ENCODE peak calls at places on chromosome 16, in nine cellular contexts. W is naive thymus-derived CD4-positive, alpha-beta T cell; Y is Calu3; G is nephron progenitor cell; I is activated naive CD4-positive, alpha-beta T cell treated with Interleukin-2 at 50 U/mL for 16 hours; B is stimulated activated CD4-positive, alpha-beta T cell treated with anti-CD3 and anti-CD28 coated beads, TNF-alpha, amount 100 ng/mL, for 48 hours; K is AG09319; X is HFFc6; F is memory B cell. N is an unnamed sample.
A peak's percentile ranks its signal among the peaks of the same experiment; 100 is the strongest.

GRCh38 chr16:24499193-24499814 is 40.1 kb upstream of the RBBP6 start:
- DNase-seq in W (no peak), Y (peak; percentile 60), G (peak; percentile 53), I (no peak), B (no peak), K (no peak), X (peak; percentile 35), F (no peak), N (peak; percentile 61)

GRCh38 chr16:72426416-72426815 is 254.5 kb upstream of the PMFBP1 start:
- DNase-seq in W (no peak), Y (no peak), G (no peak), I (no peak), B (no peak), K (no peak), X (no peak), F (no peak), N (no peak)

GRCh38 chr16:2159052-2159838 is 3.7 kb downstream of the TRAF7 start:
- DNase-seq in W (no peak), Y (no peak), G (no peak), I (no peak), B (no peak), K (no peak), X (no peak), F (no peak), N (no peak)

GRCh38 chr16:68460067-68460466 is 11.8 kb upstream of the SMPD3 start:
- DNase-seq in W (no peak), Y (no peak), G (no peak), I (no peak), B (no peak), K (no peak), X (no peak), F (no peak), N (no peak)

GRCh38 chr16:2278956-2279800 is 11.3 kb upstream of the RNPS1 start:
- DNase-seq in W (no peak), Y (no peak), G (no peak), I (no peak), B (no peak), K (no peak), X (no peak), F (no peak), N (no peak)

GRCh38 chr16:1011316-1012082 is 29.9 kb downstream of the SOX8 start:
- DNase-seq in W (no peak), Y (no peak), G (no peak), I (no peak), B (no peak), K (no peak), X (no peak), F (no peak), N (no peak)

GRCh38 chr16:83967838-83968482 is at the start of gene NECAB2:
- DNase-seq in W (no peak), Y (peak; percentile 72), G (peak; percentile 79), I (no peak), B (peak; percentile 8), K (no peak), X (no peak), F (no peak), N (no peak)

GRCh38 chr16:86087561-86088230 is 188.7 kb downstream of the IRF8 start:
- DNase-seq in W (no peak), Y (no peak), G (no peak), I (no peak), B (no peak), K (no peak), X (no peak), F (no peak), N (no peak)

GRCh38 chr16:70714526-70715112 is 28.8 kb upstream of the MTSS2 start:
- DNase-seq in W (no peak), Y (no peak), G (no peak), I (no peak), B (no peak), K (no peak), X (no peak), F (no peak), N (no peak)

GRCh38 chr16:76741623-76742022 is 449.4 kb upstream of the MON1B start:
- DNase-seq in W (no peak), Y (no peak), G (no peak), I (no peak), B (no peak), K (no peak), X (no peak), F (no peak), N (no peak)

GRCh38 chr16:3173892-3174617 is 13.9 kb upstream of the OR1F1 start:
- DNase-seq in W (no peak), Y (peak; percentile 43), G (peak; percentile 74), I (no peak), B (no peak), K (no peak), X (no peak), F (no peak), N (peak; percentile 68)

GRCh38 chr16:12313902-12314621 is 337.5 kb downstream of the SNX29 start:
- DNase-seq in W (no peak), Y (no peak), G (no peak), I (no peak), B (no peak), K (no peak), X (no peak), F (no peak), N (no peak)

GRCh38 chr16:29820730-29821662 is 734 bp downstream of the MVP start:
- DNase-seq in W (peak; percentile 20), Y (peak; percentile 81), G (no peak), I (peak; percentile 55), B (no peak), K (no peak), X (no peak), F (no peak), N (no peak)

GRCh38 chr16:55552621-55553020 is 13.9 kb upstream of the CAPNS2 start:
- DNase-seq in W (no peak), Y (no peak), G (no peak), I (no peak), B (no peak), K (no peak), X (peak; percentile 84), F (no peak), N (no peak)

GRCh38 chr16:19589771-19590302 is 34.3 kb downstream of the VPS35L start:
- DNase-seq in W (no peak), Y (no peak), G (no peak), I (no peak), B (no peak), K (peak; percentile 78), X (peak; percentile 52), F (no peak), N (no peak)

GRCh38 chr16:10619271-10619849 is 39.0 kb upstream of the EMP2 start:
- DNase-seq in W (no peak), Y (peak; percentile 76), G (peak; percentile 54), I (peak; percentile 2), B (no peak), K (no peak), X (no peak), F (no peak), N (peak; percentile 66)

GRCh38 chr16:19118938-19119431 is 5.2 kb downstream of the ITPRIPL2 start:
- DNase-seq in W (no peak), Y (peak; percentile 38), G (no peak), I (peak; percentile 50), B (peak; percentile 28), K (no peak), X (peak; percentile 87), F (no peak), N (no peak)

GRCh38 chr16:68283840-68284595 is 19.7 kb downstream of the SLC7A6 start:
- DNase-seq in W (no peak), Y (no peak), G (no peak), I (no peak), B (no peak), K (no peak), X (no peak), F (no peak), N (no peak)

GRCh38 chr16:72783716-72784320 is 264.1 kb downstream of the ZFHX3 start:
- DNase-seq in W (no peak), Y (no peak), G (no peak), I (no peak), B (no peak), K (no peak), X (no peak), F (no peak), N (no peak)

GRCh38 chr16:58537124-58537906 is 22.0 kb downstream of the SETD6 start:
- DNase-seq in W (no peak), Y (no peak), G (no peak), I (no peak), B (no peak), K (no peak), X (no peak), F (no peak), N (no peak)

GRCh38 chr16:2388139-2388874 is 40.9 kb upstream of the CCNF start:
- DNase-seq in W (no peak), Y (no peak), G (no peak), I (no peak), B (no peak), K (no peak), X (no peak), F (no peak), N (no peak)

N was measured in SK-N-DZ.